ENCODE peak calls at places on chromosomes 1 and 21, in four cellular contexts. F is brain microvascular endothelial cell, R is HCT116, D is ascending aorta. W is an unnamed sample. For H3K36me3, the result is how much of the 10 kb centered on the place peaks cover.

GRCh38 chr1:207815913-207816312 is 64.1 kb downstream of the CD46 start:
- DNase-seq in F (peak), R (no peak), D (no peak), W (no peak)

GRCh38 chr1:26531651-26532131 is 2.1 kb downstream of the RPS6KA1 start:
- DNase-seq in F (no peak), R (no peak), D (no peak), W (no peak)

GRCh38 chr1:15570861-15571260 is 14.0 kb downstream of the AGMAT start:
- DNase-seq in F (no peak), R (no peak), D (no peak), W (no peak)

GRCh38 chr1:219669556-219669955 is 56.7 kb upstream of the ZC3H11B start:
- DNase-seq in F (no peak), R (no peak), D (no peak), W (no peak)

GRCh38 chr1:62989497-62989896 is 205.6 kb downstream of the ATG4C start:
- DNase-seq in F (no peak), R (peak), D (no peak), W (no peak)

GRCh38 chr1:33300673-33301072 is 20.2 kb downstream of the A3GALT2 start:
- DNase-seq in F (no peak), R (no peak), D (no peak), W (no peak)

GRCh38 chr21:45405271-45405818 is 380 bp downstream of the COL18A1 start:
- DNase-seq in F (no peak), R (no peak), D (no peak), W (no peak)

GRCh38 chr1:157390646-157391045 is 161.7 kb downstream of the FCRL5 start:
- DNase-seq in F (peak), R (no peak), D (no peak), W (no peak)

GRCh38 chr1:186873687-186874086 is 44.9 kb downstream of the PLA2G4A start:
- DNase-seq in F (no peak), R (no peak), D (no peak), W (no peak)

GRCh38 chr1:186878356-186878755 is 49.6 kb downstream of the PLA2G4A start:
- DNase-seq in F (no peak), R (no peak), D (no peak), W (no peak)

GRCh38 chr1:186872356-186872755 is 43.6 kb downstream of the PLA2G4A start:
- DNase-seq in F (no peak), R (no peak), D (no peak), W (no peak)

GRCh38 chr1:186875874-186876273 is 47.1 kb downstream of the PLA2G4A start:
- DNase-seq in F (peak), R (no peak), D (no peak), W (no peak)

GRCh38 chr1:186876436-186876835 is 47.7 kb downstream of the PLA2G4A start:
- DNase-seq in F (no peak), R (no peak), D (no peak), W (no peak)
- H3K36me3 ChIP-seq in F (under half), R (under half), D (under half), W (under half)

GRCh38 chr1:3012511-3013291 is 8.6 kb upstream of the ACTRT2 start:
- DNase-seq in F (no peak), R (no peak), D (no peak), W (peak)

GRCh38 chr1:3013371-3014038 is 7.8 kb upstream of the ACTRT2 start:
- DNase-seq in F (no peak), R (no peak), D (no peak), W (no peak)

GRCh38 chr1:3014041-3014440 is 7.2 kb upstream of the ACTRT2 start:
- DNase-seq in F (no peak), R (no peak), D (no peak), W (peak)

GRCh38 chr1:3011127-3011526 is 10.1 kb upstream of the ACTRT2 start:
- DNase-seq in F (no peak), R (no peak), D (no peak), W (no peak)

GRCh38 chr1:3011631-3012510 is 9.4 kb upstream of the ACTRT2 start:
- DNase-seq in F (no peak), R (no peak), D (no peak), W (no peak)
- H3K36me3 ChIP-seq in F (under half), R (under half), D (under half), W (under half)

DNA sequence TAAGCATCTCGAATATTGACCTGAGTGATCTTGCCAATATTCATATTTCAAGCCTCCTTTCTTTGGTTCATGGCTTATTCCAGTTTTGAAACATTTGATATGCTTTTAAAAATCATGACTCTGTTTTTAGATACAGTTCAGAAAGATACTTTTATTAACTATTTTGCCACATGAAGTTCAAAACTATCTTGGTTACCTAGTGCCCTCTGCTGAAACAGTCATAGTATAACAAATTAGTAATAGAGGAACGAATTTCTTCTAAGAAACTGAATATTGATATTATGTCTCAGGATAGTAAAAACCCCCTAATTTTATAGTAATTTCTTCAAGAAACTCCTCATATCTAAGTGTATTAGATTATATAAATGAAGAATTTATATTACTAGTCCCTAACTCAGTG is 52.6 kb upstream of the RC3H1 start:
- DNase-seq in F (no peak), R (no peak), D (no peak), W (peak)
- H3K36me3 ChIP-seq in F (under half), R (under half), D (under half), W (under half)

GRCh38 chr1:92858564-92859399 is 26.9 kb downstream of the RPL5 start:
- DNase-seq in F (peak), R (peak), D (no peak), W (peak)
- H3K36me3 ChIP-seq in F (under half), R (under half), D (under half), W (under half)

DNA sequence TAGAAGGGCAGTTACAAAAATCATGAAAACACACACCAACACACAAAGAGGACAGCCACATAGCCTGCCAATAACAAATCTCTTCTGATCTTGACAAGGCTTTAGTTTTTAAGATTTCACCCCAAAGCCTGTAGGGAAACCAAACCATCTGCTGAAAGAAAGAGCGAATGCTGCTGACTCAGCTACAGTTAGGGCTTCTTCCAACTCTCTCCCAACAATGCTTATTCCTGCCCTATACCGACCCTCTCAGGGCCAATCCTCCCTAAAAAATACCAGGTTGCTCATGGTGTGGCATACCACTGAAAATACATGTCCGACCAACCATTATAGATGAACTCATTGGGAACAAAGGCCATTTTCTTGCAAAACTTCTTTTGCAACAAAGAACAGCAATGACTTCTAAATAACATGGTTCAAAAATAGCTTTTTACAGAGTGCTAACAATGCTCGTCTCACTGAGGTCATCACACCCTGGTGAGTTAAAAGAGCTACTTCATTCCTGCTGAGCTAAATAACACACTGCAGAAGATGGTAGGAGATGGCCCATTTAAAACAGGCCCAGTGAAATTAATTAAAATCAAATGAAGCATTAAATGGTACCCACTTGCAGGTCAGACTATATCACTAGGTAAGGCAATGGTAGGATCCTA is 86.1 kb downstream of the KIAA0319L start:
- DNase-seq in F (no peak), R (no peak), D (no peak), W (no peak)
- H3K36me3 ChIP-seq in F (under half), R (under half), D (half or more), W (under half)

DNA sequence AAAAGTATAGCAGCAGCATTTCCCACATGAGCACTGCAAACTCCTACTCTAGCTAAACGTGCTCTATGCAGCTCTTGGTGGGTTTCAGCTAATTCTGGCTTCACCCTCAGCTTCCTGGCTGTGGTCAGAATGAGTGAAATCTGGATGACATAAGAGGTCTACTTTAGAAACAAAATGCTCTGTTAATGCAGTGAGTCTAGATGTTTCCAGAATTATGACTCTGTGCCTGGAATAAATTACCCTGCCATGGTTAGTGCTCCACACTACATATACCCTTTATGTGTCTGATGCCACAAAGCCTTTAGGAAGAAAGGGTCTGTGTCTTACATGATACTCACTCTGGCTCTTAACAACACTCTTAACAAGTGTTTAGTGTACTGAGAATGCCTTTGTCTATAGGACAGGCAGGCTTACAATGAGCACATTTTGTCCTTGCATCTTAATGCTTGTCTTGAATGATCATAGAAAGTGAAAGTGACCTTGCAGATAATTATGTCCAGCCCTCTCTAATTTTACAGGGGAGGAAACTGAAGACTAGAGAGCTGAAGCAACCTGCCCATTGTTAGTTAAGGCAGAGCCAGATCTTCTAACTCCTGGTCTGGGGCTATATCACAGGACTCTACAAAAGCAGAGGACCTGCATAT is 9.2 kb downstream of the S100A10 start:
- DNase-seq in F (no peak), R (no peak), D (no peak), W (no peak)
- H3K36me3 ChIP-seq in F (under half), R (half or more), D (half or more), W (under half)

GRCh38 chr1:192126030-192126619 is 32.1 kb upstream of the RGS18 start:
- DNase-seq in F (no peak), R (no peak), D (no peak), W (no peak)

GRCh38 chr1:192131914-192132313 is 26.3 kb upstream of the RGS18 start:
- DNase-seq in F (no peak), R (no peak), D (no peak), W (no peak)

GRCh38 chr1:192133350-192133950 is 24.8 kb upstream of the RGS18 start:
- DNase-seq in F (no peak), R (no peak), D (no peak), W (no peak)

DNA sequence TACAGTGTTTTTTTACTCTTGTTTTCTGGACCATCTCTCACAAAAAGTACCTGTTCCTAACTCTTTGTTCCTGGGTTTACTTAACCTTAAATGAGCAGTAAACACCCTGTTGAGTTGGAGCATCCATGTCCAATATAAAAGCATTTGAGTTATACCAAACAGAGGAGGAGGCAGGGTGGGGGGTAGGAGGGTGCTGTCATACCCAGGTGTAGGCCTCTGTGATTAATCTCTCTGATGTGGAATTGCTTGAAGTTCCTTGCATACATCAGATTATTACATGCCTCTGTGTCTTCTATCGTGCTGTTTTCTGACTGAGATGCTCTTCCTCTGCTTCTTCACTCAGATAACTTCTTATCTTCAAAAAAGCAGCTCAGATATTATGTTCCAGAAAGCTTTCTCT is 28.1 kb upstream of the RGS18 start:
- DNase-seq in F (no peak), R (no peak), D (no peak), W (no peak)
- H3K36me3 ChIP-seq in F (under half), R (under half), D (under half), W (under half)

GRCh38 chr1:200405273-200405672 is 4.6 kb downstream of the ZNF281 start:
- DNase-seq in F (no peak), R (no peak), D (no peak), W (no peak)
- H3K36me3 ChIP-seq in F (under half), R (under half), D (under half), W (half or more)

GRCh38 chr1:45694823-45695222 is 6.8 kb downstream of the TMEM69 start:
- DNase-seq in F (no peak), R (no peak), D (no peak), W (no peak)
- H3K36me3 ChIP-seq in F (under half), R (under half), D (under half), W (under half)

W was measured in Karpas-422.